ENCODE peak calls at places on chromosomes 11 and 22, in seven cellular contexts. T is heart left ventricle; D is Peyer's patch; X is cardiac muscle cell; O is transverse colon; U is naive thymus-derived CD4-positive, alpha-beta T cell; B is dorsolateral prefrontal cortex. K is an unnamed sample.

GRCh38 chr11:66495401-66495844 is 15.0 kb upstream of the BBS1 start:
- DNase-seq in T (no peak), D (no peak), X (no peak), O (no peak), U (no peak), B (no peak), K (no peak)

GRCh38 chr22:44188986-44189630 is 8.4 kb downstream of the PARVG start:
- DNase-seq in T (no peak), D (no peak), X (no peak), O (no peak), U (no peak), B (no peak), K (no peak)

GRCh38 chr22:29587938-29588699 is 7.2 kb upstream of the NIPSNAP1 start:
- DNase-seq in T (no peak), D (no peak), X (peak; percentile 78), O (no peak), U (no peak), B (no peak), K (no peak)

GRCh38 chr22:23008887-23009286 is 61.4 kb upstream of the GNAZ start:
- DNase-seq in T (no peak), D (no peak), X (no peak), O (no peak), U (no peak), B (no peak), K (no peak)

GRCh38 chr11:74366576-74366975 is 31.7 kb downstream of the PGM2L1 start:
- DNase-seq in T (no peak), D (no peak), X (peak; percentile 92), O (no peak), U (no peak), B (no peak), K (no peak)

GRCh38 chr11:3194016-3194816 is 24.4 kb downstream of the MRGPRG start:
- DNase-seq in T (no peak), D (peak; percentile 34), X (no peak), O (no peak), U (no peak), B (no peak), K (peak; percentile 28)

GRCh38 chr11:2532704-2533641 is 88.2 kb downstream of the KCNQ1 start:
- DNase-seq in T (peak; percentile 95), D (peak; percentile 97), X (peak; percentile 95), O (peak; percentile 93), U (peak; percentile 87), B (peak; percentile 92), K (peak; percentile 89)

GRCh38 chr11:113881856-113882255 is 6.5 kb upstream of the USP28 start:
- DNase-seq in T (no peak), D (no peak), X (no peak), O (no peak), U (no peak), B (no peak), K (no peak)

GRCh38 chr11:67486481-67487195 is 3.8 kb downstream of the AIP start:
- DNase-seq in T (peak; percentile 9), D (peak; percentile 74), X (no peak), O (peak; percentile 60), U (no peak), B (no peak), K (no peak)

GRCh38 chr11:14347991-14348390 is 11.0 kb downstream of the RRAS2 start:
- DNase-seq in T (no peak), D (no peak), X (no peak), O (no peak), U (no peak), B (no peak), K (no peak)

GRCh38 chr22:40975346-40975745 is 24.2 kb downstream of the RBX1 start:
- DNase-seq in T (no peak), D (no peak), X (no peak), O (no peak), U (no peak), B (no peak), K (no peak)

GRCh38 chr11:37858398-37858797 is 1260.4 kb upstream of the RAG2 start:
- DNase-seq in T (no peak), D (no peak), X (peak; percentile 2), O (no peak), U (no peak), B (no peak), K (no peak)

GRCh38 chr11:65611028-65611757 is 2.8 kb downstream of the MAP3K11 start:
- DNase-seq in T (peak; percentile 84), D (no peak), X (peak; percentile 54), O (no peak), U (no peak), B (peak; percentile 79), K (no peak)

GRCh38 chr11:101863361-101863760 is 51.4 kb upstream of the CEP126 start:
- DNase-seq in T (no peak), D (no peak), X (peak; percentile 56), O (no peak), U (no peak), B (no peak), K (no peak)

GRCh38 chr11:65439331-65440181 is 17.0 kb downstream of the NEAT1 start:
- DNase-seq in T (no peak), D (no peak), X (peak; percentile 46), O (no peak), U (no peak), B (no peak), K (peak; percentile 57)

GRCh38 chr11:74011360-74012071 is 2.6 kb upstream of the UCP3 start:
- DNase-seq in T (no peak), D (peak; percentile 45), X (peak; percentile 80), O (no peak), U (peak; percentile 67), B (no peak), K (peak; percentile 67)

GRCh38 chr11:12157241-12157661 is 46.9 kb downstream of the MICAL2 start:
- DNase-seq in T (no peak), D (no peak), X (peak; percentile 78), O (no peak), U (no peak), B (no peak), K (peak; percentile 65)

GRCh38 chr11:61347916-61348461 is 13.7 kb downstream of the CYB561A3 start:
- DNase-seq in T (no peak), D (no peak), X (peak; percentile 85), O (no peak), U (no peak), B (no peak), K (peak; percentile 74)

GRCh38 chr22:27228771-27229170 is 571.4 kb downstream of the MIAT start:
- DNase-seq in T (no peak), D (no peak), X (no peak), O (no peak), U (no peak), B (no peak), K (no peak)

GRCh38 chr11:109071712-109072524 is 350.1 kb upstream of the C11orf87 start:
- DNase-seq in T (no peak), D (no peak), X (peak; percentile 96), O (no peak), U (no peak), B (no peak), K (no peak)

GRCh38 chr11:57762235-57762866 is 749 bp downstream of the CTNND1 start:
- DNase-seq in T (no peak), D (no peak), X (peak; percentile 26), O (peak; percentile 47), U (no peak), B (no peak), K (no peak)

GRCh38 chr11:128503231-128503991 is 83.9 kb downstream of the ETS1 start:
- DNase-seq in T (no peak), D (no peak), X (peak; percentile 65), O (no peak), U (peak; percentile 65), B (no peak), K (no peak)

GRCh38 chr11:71285111-71285510 is 32.7 kb upstream of the SHANK2 start:
- DNase-seq in T (no peak), D (peak; percentile 24), X (no peak), O (no peak), U (no peak), B (no peak), K (peak; percentile 16)
- H3K27ac ChIP-seq in T (no peak overlapping the region), D (no peak overlapping the region), X (no peak overlapping the region), O (no peak overlapping the region), U (no peak overlapping the region), B (no peak overlapping the region), K (no peak overlapping the region)

DNA sequence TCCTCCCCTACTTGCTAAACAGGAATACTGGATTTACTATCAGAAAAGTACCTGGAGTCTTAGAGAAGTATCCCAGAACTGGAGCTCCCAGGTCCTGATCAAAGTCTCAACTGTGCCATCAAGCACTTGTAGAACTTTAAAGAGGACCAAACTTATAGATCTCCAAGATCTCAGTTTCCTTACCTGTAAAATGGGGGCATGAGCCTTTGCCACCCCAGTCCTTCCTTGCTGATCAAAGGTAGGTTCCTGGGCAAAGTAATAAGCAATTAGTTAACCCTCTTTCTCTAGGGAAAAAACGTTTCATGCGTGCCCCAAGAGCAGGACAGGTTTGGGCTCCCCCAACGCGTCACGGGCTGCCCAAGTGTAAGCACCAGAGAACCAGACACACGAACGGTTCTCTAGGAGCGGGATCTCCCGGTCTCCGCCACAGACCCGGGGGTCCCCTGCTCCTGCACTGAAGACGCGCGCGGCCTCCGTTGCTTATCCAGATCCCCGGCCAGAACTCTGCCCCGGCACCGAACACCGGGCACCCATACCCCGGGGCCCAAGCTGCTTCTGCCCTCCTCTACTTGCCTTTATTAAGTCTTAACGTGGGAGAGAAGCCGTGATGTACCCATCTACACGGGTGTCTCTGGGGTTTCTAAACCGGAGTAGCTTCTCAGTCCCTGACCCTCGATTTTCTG is 505 bp downstream of the ZNF214 start:
- DNase-seq in T (peak; percentile 56), D (no peak), X (peak; percentile 42), O (peak; percentile 14), U (no peak), B (peak; percentile 59), K (peak; percentile 74)
- H3K27ac ChIP-seq in T (no peak overlapping the region), D (peak overlapping the region; percentile 73), X (peak overlapping the region; percentile 52), O (peak overlapping the region; percentile 88), U (no peak overlapping the region), B (peak overlapping the region; percentile 58), K (peak overlapping the region; percentile 85)

DNA sequence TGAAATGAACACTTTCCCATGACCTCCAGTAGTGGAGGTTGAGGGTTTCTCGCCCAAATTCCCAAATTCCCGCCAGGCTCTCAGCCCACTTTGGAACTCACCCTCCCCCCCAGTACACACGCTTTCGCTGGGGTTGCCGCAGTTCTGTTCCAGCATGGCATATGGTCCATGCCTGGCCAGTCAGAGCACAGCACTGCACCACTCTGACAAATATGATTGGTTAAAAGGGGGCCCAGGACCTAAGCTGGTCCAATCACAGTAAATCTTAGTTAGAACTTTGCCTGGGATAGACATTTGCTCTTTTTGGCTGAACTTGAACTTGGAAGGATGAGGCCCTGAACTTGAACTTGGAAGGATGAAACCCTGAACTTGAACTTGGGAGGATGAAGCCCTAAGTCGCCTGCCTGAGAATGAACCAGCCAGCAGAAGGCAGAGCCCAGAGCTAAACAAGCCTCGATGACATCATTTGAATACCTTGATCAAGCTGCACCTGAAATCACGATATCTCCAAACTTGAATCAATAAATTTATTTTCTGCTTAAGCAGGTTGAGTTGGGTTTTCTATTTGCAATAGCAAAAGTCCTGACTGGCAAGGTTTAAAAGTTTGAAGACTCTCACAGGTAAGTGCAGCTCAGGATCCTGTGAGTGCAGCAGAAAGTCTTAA is 12.6 kb upstream of the SSTR3 start:
- DNase-seq in T (peak; percentile 11), D (no peak), X (no peak), O (no peak), U (no peak), B (no peak), K (no peak)
- H3K27ac ChIP-seq in T (no peak overlapping the region), D (no peak overlapping the region), X (no peak overlapping the region), O (peak overlapping the region; percentile 55), U (peak overlapping the region; percentile 77), B (no peak overlapping the region), K (no peak overlapping the region)

DNA sequence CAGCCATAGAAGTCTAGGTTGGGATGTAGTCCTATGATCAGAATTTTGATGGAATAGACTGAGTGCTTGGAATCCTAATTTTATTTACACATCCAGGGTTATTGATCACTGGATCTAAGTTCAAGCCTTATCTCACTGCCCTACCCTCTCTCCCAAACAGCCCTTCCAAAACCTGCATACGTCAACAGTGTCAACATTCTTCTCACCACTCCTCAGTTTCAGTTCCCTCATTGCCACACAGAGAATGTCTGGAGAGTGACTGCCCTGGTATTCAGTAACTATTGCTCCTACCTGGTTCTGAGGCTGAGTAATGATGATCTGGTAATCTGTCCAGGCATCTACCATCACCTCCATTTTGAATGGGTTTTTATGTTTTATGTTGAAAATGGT is 60.0 kb downstream of the GLYATL1 start:
- DNase-seq in T (no peak), D (no peak), X (no peak), O (no peak), U (no peak), B (no peak), K (no peak)
- H3K27ac ChIP-seq in T (no peak overlapping the region), D (no peak overlapping the region), X (no peak overlapping the region), O (no peak overlapping the region), U (no peak overlapping the region), B (no peak overlapping the region), K (no peak overlapping the region)